ENCODE peak calls at places on chromosomes 2 and 18, in six cellular contexts. I is PC-3, L is MM.1S, S is HCT116, C is GM23248, K is SK-N-SH. H is an unnamed sample.

GRCh38 chr18:67926929-67927864 is 410.7 kb upstream of the DSEL start:
- DNase-seq in I (no peak), L (no peak), S (no peak), C (peak), K (no peak), H (no peak)

GRCh38 chr2:96359866-96360265 is 24.3 kb downstream of the NCAPH start:
- DNase-seq in I (no peak), L (no peak), S (no peak), C (no peak), K (no peak), H (no peak)

GRCh38 chr18:49668583-49669290 is 106.9 kb downstream of the LIPG start:
- DNase-seq in I (no peak), L (no peak), S (no peak), C (no peak), K (no peak), H (peak)

GRCh38 chr2:123771928-123772632 is 253.0 kb upstream of the CNTNAP5 start:
- DNase-seq in I (peak), L (no peak), S (no peak), C (no peak), K (no peak), H (no peak)

GRCh38 chr18:43303376-43303775 is 26.1 kb upstream of the SYT4 start:
- DNase-seq in I (peak), L (no peak), S (no peak), C (no peak), K (no peak), H (no peak)

GRCh38 chr2:238947243-238947760 is 99.4 kb downstream of the TWIST2 start:
- DNase-seq in I (no peak), L (peak), S (no peak), C (no peak), K (no peak), H (no peak)

GRCh38 chr2:29987141-29987540 is 65.8 kb upstream of the ALK start:
- DNase-seq in I (no peak), L (no peak), S (no peak), C (no peak), K (no peak), H (no peak)

GRCh38 chr2:60414731-60415130 is 138.7 kb downstream of the BCL11A start:
- DNase-seq in I (peak), L (no peak), S (no peak), C (peak), K (no peak), H (no peak)

GRCh38 chr2:71462641-71463341 is 9.4 kb downstream of the DYSF start:
- DNase-seq in I (no peak), L (no peak), S (no peak), C (no peak), K (no peak), H (no peak)

GRCh38 chr2:234178309-234179030 is 128.0 kb downstream of the SPP2 start:
- DNase-seq in I (peak), L (no peak), S (no peak), C (peak), K (no peak), H (peak)

GRCh38 chr18:27735117-27735516 is 441.8 kb downstream of the CDH2 start:
- DNase-seq in I (no peak), L (no peak), S (no peak), C (no peak), K (no peak), H (no peak)

GRCh38 chr2:224412064-224412921 is 10.4 kb upstream of the FAM124B start:
- DNase-seq in I (no peak), L (no peak), S (no peak), C (peak), K (no peak), H (no peak)

GRCh38 chr2:217641987-217642386 is 360.8 kb downstream of the TNS1 start:
- DNase-seq in I (no peak), L (no peak), S (no peak), C (no peak), K (no peak), H (no peak)

GRCh38 chr2:71601136-71602114 is 148.1 kb downstream of the DYSF start:
- DNase-seq in I (no peak), L (no peak), S (no peak), C (no peak), K (no peak), H (no peak)

GRCh38 chr2:160869411-160869810 is 290.8 kb upstream of the TANK start:
- DNase-seq in I (peak), L (no peak), S (no peak), C (peak), K (no peak), H (no peak)
- H3K4me2 ChIP-seq in I (peak), L (no peak), S (no peak), C (peak), K (peak), H (no peak)

GRCh38 chr2:159124931-159125467 is 156.6 kb downstream of the TANC1 start:
- DNase-seq in I (peak), L (no peak), S (no peak), C (peak), K (no peak), H (no peak)
- H3K9ac ChIP-seq in I (peak), L (no peak), S (peak), C (peak), K (peak), H (no peak)

DNA sequence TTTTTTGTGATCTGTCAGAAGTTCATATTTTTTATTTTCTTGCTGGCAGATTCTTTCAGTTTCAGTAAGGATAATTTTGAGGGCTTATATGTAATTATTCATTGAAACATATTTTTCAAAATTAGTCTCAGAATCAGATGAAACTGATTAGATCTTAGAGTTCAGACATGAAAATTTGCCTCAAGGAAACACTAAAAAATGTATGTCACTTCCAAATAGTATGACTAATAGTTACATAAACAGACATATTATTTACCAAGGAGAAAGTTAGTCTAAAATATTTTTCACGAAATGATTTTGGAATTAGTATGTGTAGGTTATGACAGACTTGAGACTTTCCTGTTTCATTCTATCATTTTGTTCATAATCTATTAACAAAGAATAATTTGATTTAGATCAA is 628.6 kb downstream of the CCDC85A start:
- DNase-seq in I (peak), L (no peak), S (no peak), C (peak), K (no peak), H (no peak)
- TF ChIP-seq EZH2phosphoT487 in I (no peak), L (no peak), S (no peak), C (no peak), K (no peak), H (no peak)

GRCh38 chr2:39608690-39609457 is 56.8 kb upstream of the TMEM178A start:
- DNase-seq in I (no peak), L (no peak), S (no peak), C (no peak), K (no peak), H (peak)
- H3K4me2 ChIP-seq in I (no peak), L (no peak), S (no peak), C (no peak), K (no peak), H (no peak)

DNA sequence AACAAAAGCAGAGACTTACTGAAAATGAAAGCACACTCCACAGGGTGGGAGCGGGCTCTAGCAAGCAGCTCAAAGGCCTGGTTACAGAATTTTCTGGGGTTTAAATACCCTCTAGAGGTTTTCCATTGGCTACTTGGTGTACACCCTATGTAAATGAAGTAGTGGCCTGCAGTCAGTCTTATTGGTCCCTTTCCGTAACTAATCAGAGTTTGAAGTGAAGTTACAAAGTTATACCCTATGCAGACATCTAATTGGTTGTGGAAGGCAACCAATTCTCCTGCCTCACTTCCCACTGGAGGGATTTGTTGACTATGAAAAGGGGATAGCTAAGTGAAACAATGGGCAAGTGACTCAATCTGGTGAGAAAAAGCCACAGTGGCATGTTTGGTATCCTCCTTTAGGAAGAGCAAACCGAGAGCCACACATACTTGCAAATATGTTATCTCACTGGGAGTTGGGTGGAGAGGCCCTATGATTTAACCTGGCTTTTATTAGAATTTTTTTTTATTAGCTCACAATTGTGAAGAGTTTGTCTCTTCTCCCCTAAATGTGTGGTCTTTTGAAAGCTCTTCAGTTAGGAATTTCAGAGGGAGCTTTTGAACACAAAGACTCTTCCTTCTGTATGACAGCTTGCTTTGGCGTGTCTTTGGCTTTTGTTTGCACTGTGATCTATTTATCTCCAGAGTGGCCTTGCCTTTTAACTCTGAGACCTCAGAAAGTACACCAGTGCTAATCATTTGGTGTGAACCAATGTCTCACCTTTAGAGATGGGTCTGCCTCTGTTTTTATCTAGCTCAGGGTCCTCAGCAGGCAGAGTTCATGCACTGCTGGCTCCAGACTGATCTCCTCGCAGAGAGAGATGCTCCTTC is 69.6 kb downstream of the MAP4K4 start:
- DNase-seq in I (peak), L (no peak), S (no peak), C (peak), K (no peak), H (peak)
- H3K9ac ChIP-seq in I (no peak), L (no peak), S (no peak), C (peak), K (peak), H (no peak)

DNA sequence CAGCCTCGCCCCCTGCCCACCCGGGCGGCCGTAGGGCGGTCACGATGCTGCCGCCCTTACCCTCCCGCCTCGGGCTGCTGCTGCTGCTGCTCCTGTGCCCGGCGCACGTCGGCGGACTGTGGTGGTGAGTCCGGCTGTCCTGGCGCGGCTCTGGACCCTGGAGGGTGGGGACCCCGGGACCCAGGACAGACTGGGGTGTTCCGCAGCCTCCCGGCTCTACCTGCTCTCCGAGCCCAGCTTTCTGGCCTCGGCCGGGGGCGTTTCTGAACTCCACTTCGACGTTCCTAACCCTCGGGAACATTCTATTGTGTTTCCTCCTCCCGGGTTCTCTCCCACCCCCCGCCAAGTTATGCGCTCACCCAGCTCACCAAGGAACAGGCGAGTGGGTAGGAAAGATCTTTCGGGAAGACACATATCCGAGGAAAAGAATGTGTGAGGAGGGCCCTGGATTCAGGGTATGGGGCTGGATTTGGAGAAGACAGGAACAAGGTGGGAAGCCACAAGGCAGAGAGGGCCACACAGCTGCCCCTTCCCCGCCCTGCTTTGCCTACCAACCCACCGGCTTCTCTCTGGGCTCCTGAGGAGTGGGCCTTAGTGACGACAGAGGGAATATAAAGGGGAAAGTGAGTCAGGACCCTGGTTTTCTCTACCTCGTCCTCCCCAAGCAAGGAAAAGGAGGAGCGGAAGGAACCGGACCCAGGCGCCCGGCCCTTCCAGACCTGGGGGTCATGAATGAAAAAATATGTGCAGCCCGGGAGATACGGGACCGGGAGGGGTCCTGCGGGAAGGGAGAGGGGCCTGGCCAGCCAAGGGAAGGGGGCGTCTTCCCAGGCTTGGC is 608 bp downstream of the WNT6 start:
- DNase-seq in I (no peak), L (no peak), S (no peak), C (no peak), K (no peak), H (no peak)
- TF ChIP-seq EZH2phosphoT487 in I (peak), L (no peak), S (no peak), C (peak), K (no peak), H (peak)

GRCh38 chr18:3230401-3231334 is 10.9 kb upstream of the MYOM1 start:
- DNase-seq in I (peak), L (no peak), S (no peak), C (no peak), K (no peak), H (no peak)
- H3K4me2 ChIP-seq in I (no peak), L (no peak), S (no peak), C (no peak), K (no peak), H (no peak)

GRCh38 chr2:148903946-148904345 is 28.9 kb downstream of the KIF5C start:
- DNase-seq in I (no peak), L (no peak), S (no peak), C (no peak), K (no peak), H (no peak)

GRCh38 chr2:148909114-148909513 is 34.1 kb downstream of the KIF5C start:
- DNase-seq in I (no peak), L (no peak), S (no peak), C (peak), K (no peak), H (no peak)

GRCh38 chr2:148906136-148906535 is 31.1 kb downstream of the KIF5C start:
- DNase-seq in I (peak), L (no peak), S (no peak), C (peak), K (no peak), H (no peak)

GRCh38 chr2:148903294-148903693 is 28.3 kb downstream of the KIF5C start:
- DNase-seq in I (no peak), L (no peak), S (no peak), C (no peak), K (no peak), H (no peak)

GRCh38 chr2:148907085-148907785 is 32.2 kb downstream of the KIF5C start:
- DNase-seq in I (no peak), L (no peak), S (no peak), C (no peak), K (no peak), H (no peak)
- H3K9ac ChIP-seq in I (no peak), L (no peak), S (no peak), C (no peak), K (no peak), H (no peak)

GRCh38 chr2:158357122-158357521 is 99.4 kb downstream of the CCDC148 start:
- DNase-seq in I (no peak), L (no peak), S (no peak), C (no peak), K (no peak), H (no peak)

GRCh38 chr2:158357699-158358098 is 98.9 kb downstream of the CCDC148 start:
- DNase-seq in I (peak), L (no peak), S (no peak), C (no peak), K (no peak), H (no peak)

GRCh38 chr2:158359846-158360245 is 96.7 kb downstream of the CCDC148 start:
- DNase-seq in I (peak), L (no peak), S (no peak), C (peak), K (no peak), H (peak)
- TF ChIP-seq EZH2phosphoT487 in I (no peak), L (no peak), S (no peak), C (no peak), K (no peak), H (no peak)

DNA sequence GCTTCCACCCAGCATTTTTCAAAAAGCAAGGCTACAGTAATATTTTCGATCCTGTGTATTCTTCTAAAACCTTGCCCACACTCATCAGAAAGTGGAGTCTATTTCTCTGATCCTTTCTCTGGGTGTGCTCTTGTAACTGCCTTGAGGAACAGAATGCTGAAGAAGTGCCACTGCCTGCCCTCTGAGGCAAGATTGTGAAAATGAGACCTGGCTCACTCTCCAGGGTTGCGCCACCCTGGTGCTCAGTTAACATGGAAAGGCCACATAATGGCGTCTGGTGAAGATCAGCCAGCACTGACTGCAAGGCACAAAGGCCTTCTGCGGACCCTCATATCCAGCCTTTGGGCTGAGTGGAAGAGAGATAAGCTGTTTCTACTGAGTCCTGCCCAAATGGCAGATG is 11.2 kb upstream of the SH3RF3 start:
- DNase-seq in I (no peak), L (no peak), S (no peak), C (no peak), K (no peak), H (no peak)
- H3K4me2 ChIP-seq in I (no peak), L (no peak), S (no peak), C (no peak), K (no peak), H (no peak)